ENCODE peak calls at places on chromosome 22, in ten cellular contexts. One of them, this sample, is unnamed.

GRCh38 chr22:31244044-31244942 is 32.2 kb downstream of the LIMK2 start:
- DNase-seq in psoas muscle: peak
- DNase-seq in endothelial cell: no peak
- DNase-seq in H9: peak
- DNase-seq in choroid plexus epithelial cell: peak
- DNase-seq in brain microvascular endothelial cell: peak
- DNase-seq in pancreas: no peak
- DNase-seq in BE2C: peak
- DNase-seq in neural progenitor cell: peak
- DNase-seq in breast epithelium: no peak
- DNase-seq in this sample: no peak

GRCh38 chr22:29092243-29092642 is 19.4 kb downstream of the KREMEN1 start:
- DNase-seq in psoas muscle: no peak
- DNase-seq in endothelial cell: no peak
- DNase-seq in H9: no peak
- DNase-seq in choroid plexus epithelial cell: no peak
- DNase-seq in brain microvascular endothelial cell: no peak
- DNase-seq in pancreas: no peak
- DNase-seq in BE2C: no peak
- DNase-seq in neural progenitor cell: no peak
- DNase-seq in breast epithelium: no peak
- DNase-seq in this sample: no peak

GRCh38 chr22:29994027-29994715 is 86.1 kb upstream of the HORMAD2 start:
- DNase-seq in psoas muscle: no peak
- DNase-seq in endothelial cell: no peak
- DNase-seq in H9: no peak
- DNase-seq in choroid plexus epithelial cell: peak
- DNase-seq in brain microvascular endothelial cell: peak
- DNase-seq in pancreas: no peak
- DNase-seq in BE2C: no peak
- DNase-seq in neural progenitor cell: no peak
- DNase-seq in breast epithelium: no peak
- DNase-seq in this sample: no peak

GRCh38 chr22:43733138-43733537 is 79.0 kb downstream of the EFCAB6 start:
- DNase-seq in psoas muscle: no peak
- DNase-seq in endothelial cell: no peak
- DNase-seq in H9: no peak
- DNase-seq in choroid plexus epithelial cell: no peak
- DNase-seq in brain microvascular endothelial cell: no peak
- DNase-seq in pancreas: no peak
- DNase-seq in BE2C: no peak
- DNase-seq in neural progenitor cell: no peak
- DNase-seq in breast epithelium: no peak
- DNase-seq in this sample: no peak

GRCh38 chr22:17578129-17578754 is 14.9 kb downstream of the SLC25A18 start:
- DNase-seq in psoas muscle: peak
- DNase-seq in endothelial cell: no peak
- DNase-seq in H9: no peak
- DNase-seq in choroid plexus epithelial cell: peak
- DNase-seq in brain microvascular endothelial cell: no peak
- DNase-seq in pancreas: peak
- DNase-seq in BE2C: no peak
- DNase-seq in neural progenitor cell: no peak
- DNase-seq in breast epithelium: peak
- DNase-seq in this sample: no peak

GRCh38 chr22:27714076-27714475 is 87.5 kb downstream of the MN1 start:
- DNase-seq in psoas muscle: no peak
- DNase-seq in endothelial cell: no peak
- DNase-seq in H9: no peak
- DNase-seq in choroid plexus epithelial cell: no peak
- DNase-seq in brain microvascular endothelial cell: no peak
- DNase-seq in pancreas: no peak
- DNase-seq in BE2C: no peak
- DNase-seq in neural progenitor cell: no peak
- DNase-seq in breast epithelium: no peak
- DNase-seq in this sample: no peak

GRCh38 chr22:27775698-27776409 is 25.7 kb downstream of the MN1 start:
- DNase-seq in psoas muscle: peak
- DNase-seq in endothelial cell: no peak
- DNase-seq in H9: peak
- DNase-seq in choroid plexus epithelial cell: no peak
- DNase-seq in brain microvascular endothelial cell: no peak
- DNase-seq in pancreas: no peak
- DNase-seq in BE2C: no peak
- DNase-seq in neural progenitor cell: peak
- DNase-seq in breast epithelium: no peak
- DNase-seq in this sample: peak

GRCh38 chr22:23063539-23064380 is 6.6 kb upstream of the GNAZ start:
- DNase-seq in psoas muscle: no peak
- DNase-seq in endothelial cell: no peak
- DNase-seq in H9: peak
- DNase-seq in choroid plexus epithelial cell: no peak
- DNase-seq in brain microvascular endothelial cell: no peak
- DNase-seq in pancreas: no peak
- DNase-seq in BE2C: peak
- DNase-seq in neural progenitor cell: no peak
- DNase-seq in breast epithelium: peak
- DNase-seq in this sample: no peak

GRCh38 chr22:31284241-31284745 is 8.0 kb downstream of the PIK3IP1 start:
- DNase-seq in psoas muscle: no peak
- DNase-seq in endothelial cell: no peak
- DNase-seq in H9: no peak
- DNase-seq in choroid plexus epithelial cell: no peak
- DNase-seq in brain microvascular endothelial cell: no peak
- DNase-seq in pancreas: no peak
- DNase-seq in BE2C: no peak
- DNase-seq in neural progenitor cell: peak
- DNase-seq in breast epithelium: no peak
- DNase-seq in this sample: peak

GRCh38 chr22:40203568-40203967 is 25.8 kb downstream of the TNRC6B start:
- DNase-seq in psoas muscle: no peak
- DNase-seq in endothelial cell: no peak
- DNase-seq in H9: no peak
- DNase-seq in choroid plexus epithelial cell: peak
- DNase-seq in brain microvascular endothelial cell: no peak
- DNase-seq in pancreas: no peak
- DNase-seq in BE2C: no peak
- DNase-seq in neural progenitor cell: no peak
- DNase-seq in breast epithelium: no peak
- DNase-seq in this sample: no peak

GRCh38 chr22:25148149-25148691 is 51.4 kb upstream of the CRYBB3 start:
- DNase-seq in psoas muscle: no peak
- DNase-seq in endothelial cell: peak
- DNase-seq in H9: no peak
- DNase-seq in choroid plexus epithelial cell: no peak
- DNase-seq in brain microvascular endothelial cell: no peak
- DNase-seq in pancreas: no peak
- DNase-seq in BE2C: no peak
- DNase-seq in neural progenitor cell: peak
- DNase-seq in breast epithelium: peak
- DNase-seq in this sample: no peak

GRCh38 chr22:30695351-30695762 is 683 bp downstream of the OSBP2 start:
- DNase-seq in psoas muscle: peak
- DNase-seq in endothelial cell: no peak
- DNase-seq in H9: peak
- DNase-seq in choroid plexus epithelial cell: no peak
- DNase-seq in brain microvascular endothelial cell: no peak
- DNase-seq in pancreas: peak
- DNase-seq in BE2C: no peak
- DNase-seq in neural progenitor cell: no peak
- DNase-seq in breast epithelium: no peak
- DNase-seq in this sample: no peak

GRCh38 chr22:40560551-40560950 is 76.0 kb downstream of the MRTFA start:
- DNase-seq in psoas muscle: no peak
- DNase-seq in endothelial cell: no peak
- DNase-seq in H9: no peak
- DNase-seq in choroid plexus epithelial cell: peak
- DNase-seq in brain microvascular endothelial cell: peak
- DNase-seq in pancreas: no peak
- DNase-seq in BE2C: no peak
- DNase-seq in neural progenitor cell: no peak
- DNase-seq in breast epithelium: no peak
- DNase-seq in this sample: peak

GRCh38 chr22:25403752-25404471 is 160.6 kb upstream of the GRK3 start:
- DNase-seq in psoas muscle: no peak
- DNase-seq in endothelial cell: no peak
- DNase-seq in H9: no peak
- DNase-seq in choroid plexus epithelial cell: peak
- DNase-seq in brain microvascular endothelial cell: no peak
- DNase-seq in pancreas: no peak
- DNase-seq in BE2C: peak
- DNase-seq in neural progenitor cell: peak
- DNase-seq in breast epithelium: no peak
- DNase-seq in this sample: no peak

GRCh38 chr22:36160499-36160942 is at the start of gene APOL3:
- DNase-seq in psoas muscle: peak
- DNase-seq in endothelial cell: no peak
- DNase-seq in H9: no peak
- DNase-seq in choroid plexus epithelial cell: peak
- DNase-seq in brain microvascular endothelial cell: peak
- DNase-seq in pancreas: peak
- DNase-seq in BE2C: no peak
- DNase-seq in neural progenitor cell: no peak
- DNase-seq in breast epithelium: peak
- DNase-seq in this sample: no peak

GRCh38 chr22:20981787-20982562 is at the start of gene LZTR1:
- DNase-seq in psoas muscle: peak
- DNase-seq in endothelial cell: peak
- DNase-seq in H9: peak
- DNase-seq in choroid plexus epithelial cell: peak
- DNase-seq in brain microvascular endothelial cell: peak
- DNase-seq in pancreas: peak
- DNase-seq in BE2C: peak
- DNase-seq in neural progenitor cell: peak
- DNase-seq in breast epithelium: peak
- DNase-seq in this sample: peak
- TF ChIP-seq CTCF in psoas muscle: peak
- TF ChIP-seq CTCF in endothelial cell: no peak
- TF ChIP-seq CTCF in H9: peak
- TF ChIP-seq CTCF in choroid plexus epithelial cell: peak
- TF ChIP-seq CTCF in brain microvascular endothelial cell: peak
- TF ChIP-seq CTCF in pancreas: no peak
- TF ChIP-seq CTCF in BE2C: peak
- TF ChIP-seq CTCF in neural progenitor cell: peak
- TF ChIP-seq CTCF in breast epithelium: no peak
- TF ChIP-seq CTCF in this sample: peak

DNA sequence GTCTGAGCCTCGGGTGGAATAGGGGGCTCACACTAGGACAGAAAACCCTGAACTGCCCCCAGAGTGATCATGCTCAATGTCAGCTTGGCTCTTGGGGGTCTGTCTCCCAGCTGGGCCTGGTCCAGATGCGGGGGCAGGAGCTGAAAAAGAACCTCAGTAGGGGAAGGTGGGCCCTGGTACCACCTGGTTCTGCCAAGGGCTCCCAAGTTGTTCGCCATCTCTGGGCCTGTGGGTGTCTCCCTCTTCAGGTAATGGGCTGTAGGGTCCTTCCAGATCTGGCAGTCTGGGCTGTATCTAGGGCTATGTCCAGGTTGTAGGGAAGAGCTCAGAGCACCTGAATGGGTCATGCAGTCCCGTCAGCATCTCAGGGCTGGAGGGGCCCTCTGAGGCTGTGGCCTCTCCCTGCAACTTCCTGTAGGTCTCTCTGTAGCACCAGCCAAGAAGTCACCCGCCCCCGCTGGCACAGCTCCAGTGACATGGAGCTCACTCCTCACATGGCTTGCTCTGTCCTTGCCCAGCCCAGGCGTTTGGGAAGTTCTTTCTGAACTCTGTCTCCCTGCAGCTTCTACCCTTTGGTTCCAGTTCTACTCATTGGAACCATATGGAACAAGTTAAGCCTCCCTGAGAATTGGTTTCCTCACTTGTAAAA is 33.0 kb upstream of the SOX10 start:
- DNase-seq in psoas muscle: peak
- DNase-seq in endothelial cell: no peak
- DNase-seq in H9: no peak
- DNase-seq in choroid plexus epithelial cell: peak
- DNase-seq in brain microvascular endothelial cell: peak
- DNase-seq in pancreas: peak
- DNase-seq in BE2C: peak
- DNase-seq in neural progenitor cell: no peak
- DNase-seq in breast epithelium: peak
- DNase-seq in this sample: no peak
- TF ChIP-seq CTCF in psoas muscle: no peak
- TF ChIP-seq CTCF in endothelial cell: no peak
- TF ChIP-seq CTCF in H9: peak
- TF ChIP-seq CTCF in choroid plexus epithelial cell: peak
- TF ChIP-seq CTCF in brain microvascular endothelial cell: no peak
- TF ChIP-seq CTCF in pancreas: no peak
- TF ChIP-seq CTCF in BE2C: peak
- TF ChIP-seq CTCF in neural progenitor cell: no peak
- TF ChIP-seq CTCF in breast epithelium: no peak
- TF ChIP-seq CTCF in this sample: no peak

DNA sequence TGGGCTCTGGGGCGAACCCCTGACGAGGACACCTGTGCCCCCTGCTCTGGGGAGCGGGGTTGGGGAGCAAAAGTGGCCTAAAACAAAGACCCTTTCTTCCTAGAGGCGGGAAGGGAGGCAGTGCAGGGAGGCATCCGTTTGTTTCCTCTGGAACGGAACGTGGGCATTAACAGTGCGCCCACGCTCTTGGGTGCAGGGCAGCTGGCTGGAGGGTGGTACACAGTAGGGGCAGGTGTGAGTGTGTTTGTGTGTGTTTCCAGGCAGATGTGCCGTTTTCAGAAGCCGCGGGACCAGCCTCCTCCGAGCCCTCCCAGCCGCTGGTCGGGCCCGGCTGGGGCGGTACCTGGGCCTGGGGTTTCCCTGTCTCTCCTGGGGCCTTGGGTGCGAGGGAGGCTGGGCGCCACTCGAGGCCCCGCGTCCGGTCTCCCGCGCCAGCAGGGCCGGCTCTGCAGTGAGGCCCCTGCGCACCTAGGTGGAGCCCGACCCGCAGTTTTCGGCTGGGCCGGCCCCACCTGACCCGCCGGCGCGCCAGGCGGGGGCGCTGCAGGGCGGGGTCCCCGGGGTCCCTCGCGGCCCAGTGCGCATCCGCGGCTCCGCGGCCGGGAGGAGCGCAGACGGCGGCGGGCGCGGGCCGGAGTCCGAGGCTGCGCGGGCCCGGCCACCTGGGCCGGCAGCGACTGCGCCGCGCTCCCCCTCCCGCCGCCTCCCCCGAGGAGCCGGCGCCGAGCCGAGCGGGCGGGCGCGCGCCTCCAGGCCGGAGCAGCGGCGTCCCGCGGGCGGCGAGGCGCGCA is 1252.7 kb downstream of the BRD1 start:
- DNase-seq in psoas muscle: peak
- DNase-seq in endothelial cell: peak
- DNase-seq in H9: peak
- DNase-seq in choroid plexus epithelial cell: peak
- DNase-seq in brain microvascular endothelial cell: no peak
- DNase-seq in pancreas: peak
- DNase-seq in BE2C: no peak
- DNase-seq in neural progenitor cell: peak
- DNase-seq in breast epithelium: peak
- DNase-seq in this sample: peak
- TF ChIP-seq CTCF in psoas muscle: no peak
- TF ChIP-seq CTCF in endothelial cell: peak
- TF ChIP-seq CTCF in H9: peak
- TF ChIP-seq CTCF in choroid plexus epithelial cell: no peak
- TF ChIP-seq CTCF in brain microvascular endothelial cell: peak
- TF ChIP-seq CTCF in pancreas: peak
- TF ChIP-seq CTCF in BE2C: no peak
- TF ChIP-seq CTCF in neural progenitor cell: peak
- TF ChIP-seq CTCF in breast epithelium: no peak
- TF ChIP-seq CTCF in this sample: peak

GRCh38 chr22:45552580-45553332 is 50.1 kb downstream of the FBLN1 start:
- DNase-seq in psoas muscle: peak
- DNase-seq in endothelial cell: peak
- DNase-seq in H9: peak
- DNase-seq in choroid plexus epithelial cell: peak
- DNase-seq in brain microvascular endothelial cell: peak
- DNase-seq in pancreas: peak
- DNase-seq in BE2C: no peak
- DNase-seq in neural progenitor cell: peak
- DNase-seq in breast epithelium: peak
- DNase-seq in this sample: peak
- TF ChIP-seq CTCF in psoas muscle: no peak
- TF ChIP-seq CTCF in endothelial cell: no peak
- TF ChIP-seq CTCF in H9: peak
- TF ChIP-seq CTCF in choroid plexus epithelial cell: peak
- TF ChIP-seq CTCF in brain microvascular endothelial cell: peak
- TF ChIP-seq CTCF in pancreas: no peak
- TF ChIP-seq CTCF in BE2C: no peak
- TF ChIP-seq CTCF in neural progenitor cell: peak
- TF ChIP-seq CTCF in breast epithelium: no peak
- TF ChIP-seq CTCF in this sample: no peak